ENCODE peak calls at places on chromosomes 7 and 10, in five cellular contexts. One of them, this sample, is unnamed.

GRCh38 chr10:127694580-127695193 is 42.3 kb upstream of the FOXI2 start:
- DNase-seq in breast epithelium: no peak
- DNase-seq in PC-3: peak
- DNase-seq in A673: peak
- DNase-seq in fibroblast of the aortic adventitia: no peak
- DNase-seq in this sample: no peak

GRCh38 chr7:151834281-151835035 is 42.5 kb downstream of the PRKAG2 start:
- DNase-seq in fibroblast of the aortic adventitia: no peak
- DNase-seq in breast epithelium: no peak
- DNase-seq in PC-3: no peak
- DNase-seq in A673: no peak
- DNase-seq in this sample: peak

GRCh38 chr7:79282882-79283602 is 170.4 kb downstream of the MAGI2 start:
- DNase-seq in fibroblast of the aortic adventitia: peak
- DNase-seq in A673: no peak
- DNase-seq in PC-3: peak
- DNase-seq in breast epithelium: no peak
- DNase-seq in this sample: no peak

GRCh38 chr10:8396675-8397074 is 342.2 kb downstream of the GATA3 start:
- DNase-seq in breast epithelium: no peak
- DNase-seq in fibroblast of the aortic adventitia: peak
- DNase-seq in A673: no peak
- DNase-seq in PC-3: peak
- DNase-seq in this sample: no peak

GRCh38 chr7:20508109-20508508 is 107.4 kb upstream of the ABCB5 start:
- DNase-seq in fibroblast of the aortic adventitia: no peak
- DNase-seq in breast epithelium: no peak
- DNase-seq in PC-3: peak
- DNase-seq in A673: peak
- DNase-seq in this sample: no peak

GRCh38 chr7:100588438-100588837 is 2.3 kb downstream of the FBXO24 start:
- DNase-seq in A673: no peak
- DNase-seq in PC-3: peak
- DNase-seq in breast epithelium: no peak
- DNase-seq in fibroblast of the aortic adventitia: no peak
- DNase-seq in this sample: no peak

GRCh38 chr10:17200885-17201164 is 647 bp downstream of the TRDMT1 start:
- DNase-seq in PC-3: peak
- DNase-seq in A673: peak
- DNase-seq in fibroblast of the aortic adventitia: peak
- DNase-seq in breast epithelium: no peak
- DNase-seq in this sample: no peak

GRCh38 chr10:86699991-86700840 is 31.9 kb downstream of the LDB3 start:
- DNase-seq in A673: no peak
- DNase-seq in PC-3: no peak
- DNase-seq in fibroblast of the aortic adventitia: no peak
- DNase-seq in breast epithelium: no peak
- DNase-seq in this sample: peak

GRCh38 chr7:150850273-150850672 is 2.0 kb upstream of the AOC1 start:
- DNase-seq in fibroblast of the aortic adventitia: no peak
- DNase-seq in breast epithelium: no peak
- DNase-seq in PC-3: no peak
- DNase-seq in A673: no peak
- DNase-seq in this sample: no peak

GRCh38 chr7:137978464-137979237 is 23.2 kb downstream of the CREB3L2 start:
- DNase-seq in fibroblast of the aortic adventitia: peak
- DNase-seq in PC-3: peak
- DNase-seq in breast epithelium: no peak
- DNase-seq in A673: no peak
- DNase-seq in this sample: peak

GRCh38 chr7:125934539-125934938 is 1004.9 kb upstream of the POT1 start:
- DNase-seq in A673: no peak
- DNase-seq in PC-3: peak
- DNase-seq in breast epithelium: no peak
- DNase-seq in fibroblast of the aortic adventitia: no peak
- DNase-seq in this sample: no peak

GRCh38 chr7:150978136-150978789 is at the start of gene KCNH2:
- DNase-seq in fibroblast of the aortic adventitia: no peak
- DNase-seq in breast epithelium: no peak
- DNase-seq in PC-3: no peak
- DNase-seq in A673: peak
- DNase-seq in this sample: no peak

GRCh38 chr10:89553064-89553734 is 17.8 kb upstream of the SLC16A12 start:
- DNase-seq in PC-3: peak
- DNase-seq in fibroblast of the aortic adventitia: peak
- DNase-seq in breast epithelium: no peak
- DNase-seq in A673: peak
- DNase-seq in this sample: no peak

GRCh38 chr7:50588937-50589336 is 23.7 kb upstream of the DDC start:
- DNase-seq in PC-3: no peak
- DNase-seq in A673: no peak
- DNase-seq in fibroblast of the aortic adventitia: no peak
- DNase-seq in breast epithelium: no peak
- DNase-seq in this sample: no peak

GRCh38 chr7:140214075-140214684 is 37.4 kb upstream of the KDM7A start:
- DNase-seq in PC-3: peak
- DNase-seq in fibroblast of the aortic adventitia: peak
- DNase-seq in A673: no peak
- DNase-seq in breast epithelium: no peak
- DNase-seq in this sample: peak

GRCh38 chr7:128351296-128352123 is 7.8 kb upstream of the RBM28 start:
- DNase-seq in breast epithelium: no peak
- DNase-seq in fibroblast of the aortic adventitia: no peak
- DNase-seq in A673: no peak
- DNase-seq in PC-3: no peak
- DNase-seq in this sample: no peak

GRCh38 chr7:98395951-98396350 is 4.9 kb downstream of the BAIAP2L1 start:
- DNase-seq in A673: no peak
- DNase-seq in breast epithelium: no peak
- DNase-seq in fibroblast of the aortic adventitia: no peak
- DNase-seq in PC-3: no peak
- DNase-seq in this sample: no peak

GRCh38 chr10:94012834-94013830 is 19.4 kb downstream of the PLCE1 start:
- DNase-seq in A673: no peak
- DNase-seq in PC-3: peak
- DNase-seq in breast epithelium: no peak
- DNase-seq in fibroblast of the aortic adventitia: peak
- DNase-seq in this sample: no peak

GRCh38 chr7:17150018-17150417 is 148.4 kb upstream of the AHR start:
- DNase-seq in PC-3: no peak
- DNase-seq in A673: no peak
- DNase-seq in breast epithelium: no peak
- DNase-seq in fibroblast of the aortic adventitia: no peak
- DNase-seq in this sample: no peak

GRCh38 chr10:62037890-62038608 is 136.6 kb downstream of the ARID5B start:
- DNase-seq in breast epithelium: no peak
- DNase-seq in fibroblast of the aortic adventitia: no peak
- DNase-seq in PC-3: peak
- DNase-seq in A673: peak
- DNase-seq in this sample: no peak

GRCh38 chr7:138864667-138865066 is 66.7 kb upstream of the ATP6V0A4 start:
- DNase-seq in breast epithelium: no peak
- DNase-seq in PC-3: peak
- DNase-seq in A673: no peak
- DNase-seq in fibroblast of the aortic adventitia: peak
- DNase-seq in this sample: no peak

GRCh38 chr7:332020-332517 is 42.1 kb downstream of the FOXL3 start:
- DNase-seq in breast epithelium: no peak
- DNase-seq in fibroblast of the aortic adventitia: no peak
- DNase-seq in A673: no peak
- DNase-seq in PC-3: no peak
- DNase-seq in this sample: peak

GRCh38 chr7:111438369-111439289 is 123.7 kb downstream of the IMMP2L start:
- DNase-seq in breast epithelium: no peak
- DNase-seq in fibroblast of the aortic adventitia: peak
- DNase-seq in PC-3: peak
- DNase-seq in A673: peak
- DNase-seq in this sample: no peak

GRCh38 chr7:114269714-114270113 is 144.9 kb upstream of the FOXP2 start:
- DNase-seq in A673: no peak
- DNase-seq in fibroblast of the aortic adventitia: no peak
- DNase-seq in PC-3: no peak
- DNase-seq in breast epithelium: no peak
- DNase-seq in this sample: no peak

GRCh38 chr10:24483701-24484100 is 240.0 kb downstream of the ARHGAP21 start:
- DNase-seq in PC-3: peak
- DNase-seq in breast epithelium: peak
- DNase-seq in A673: peak
- DNase-seq in fibroblast of the aortic adventitia: peak
- DNase-seq in this sample: no peak

GRCh38 chr7:43538404-43538771 is 44.5 kb upstream of the STK17A start:
- DNase-seq in A673: no peak
- DNase-seq in fibroblast of the aortic adventitia: no peak
- DNase-seq in breast epithelium: no peak
- DNase-seq in PC-3: no peak
- DNase-seq in this sample: no peak

GRCh38 chr10:124736491-124737136 is 7.6 kb downstream of the FAM53B start:
- DNase-seq in fibroblast of the aortic adventitia: peak
- DNase-seq in A673: no peak
- DNase-seq in breast epithelium: peak
- DNase-seq in PC-3: peak
- DNase-seq in this sample: peak

GRCh38 chr7:30770936-30771858 is at the start of gene MINDY4:
- DNase-seq in breast epithelium: peak
- DNase-seq in A673: peak
- DNase-seq in PC-3: peak
- DNase-seq in fibroblast of the aortic adventitia: peak
- DNase-seq in this sample: peak

GRCh38 chr10:29955308-29955935 is 104.0 kb downstream of the JCAD start:
- DNase-seq in A673: no peak
- DNase-seq in breast epithelium: no peak
- DNase-seq in PC-3: no peak
- DNase-seq in fibroblast of the aortic adventitia: peak
- DNase-seq in this sample: no peak

GRCh38 chr7:91518058-91518457 is 253.8 kb downstream of the FZD1 start:
- DNase-seq in fibroblast of the aortic adventitia: no peak
- DNase-seq in A673: no peak
- DNase-seq in PC-3: no peak
- DNase-seq in breast epithelium: no peak
- DNase-seq in this sample: no peak

GRCh38 chr7:100106633-100107032 is 5.2 kb downstream of the AP4M1 start:
- DNase-seq in fibroblast of the aortic adventitia: no peak
- DNase-seq in breast epithelium: no peak
- DNase-seq in PC-3: no peak
- DNase-seq in A673: no peak
- DNase-seq in this sample: no peak

GRCh38 chr7:107890493-107890961 is 456 bp upstream of the DLD start:
- DNase-seq in PC-3: peak
- DNase-seq in breast epithelium: peak
- DNase-seq in A673: no peak
- DNase-seq in fibroblast of the aortic adventitia: no peak
- DNase-seq in this sample: no peak
- TF ChIP-seq CTCF in PC-3: no peak
- TF ChIP-seq CTCF in breast epithelium: no peak
- TF ChIP-seq CTCF in A673: no peak
- TF ChIP-seq CTCF in fibroblast of the aortic adventitia: no peak
- TF ChIP-seq CTCF in this sample: no peak

DNA sequence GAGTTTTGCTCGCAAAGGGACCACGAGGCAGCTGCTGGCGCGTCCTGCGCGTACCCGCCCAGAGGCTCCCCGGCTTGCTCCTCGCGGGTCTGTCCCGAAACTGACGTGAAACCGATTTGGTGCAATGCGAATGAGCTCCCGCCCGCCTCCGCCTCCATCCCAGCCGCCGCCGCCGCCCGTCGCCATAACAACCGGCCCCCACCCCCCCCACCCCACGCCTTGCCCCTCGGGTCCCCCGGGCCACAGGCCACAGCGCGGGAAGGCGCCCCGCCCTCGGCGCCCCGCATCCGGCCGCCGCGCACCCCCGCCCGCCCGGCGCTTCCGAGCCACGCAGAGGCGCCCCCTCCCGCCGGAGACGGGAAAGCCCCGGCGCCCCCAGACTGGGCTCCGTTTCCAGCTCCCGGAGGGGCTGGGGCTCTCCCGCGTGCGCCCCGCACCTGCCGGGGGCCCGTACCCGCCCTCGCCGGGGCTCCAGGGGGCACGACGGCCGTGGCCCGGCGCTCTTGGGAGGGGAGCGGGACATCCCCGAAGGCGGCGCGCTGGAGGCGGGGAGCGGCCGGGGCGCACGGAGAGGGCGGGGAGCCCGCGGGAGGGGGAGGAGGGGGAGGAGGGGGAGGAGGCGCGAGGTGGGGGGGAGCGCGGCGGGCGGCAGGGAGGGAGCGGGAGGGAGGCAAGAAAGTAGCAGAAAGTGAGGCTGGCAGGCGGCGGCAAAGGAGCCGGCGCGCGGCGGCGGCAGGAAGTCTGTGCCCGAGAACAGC is at the start of gene CAMK1D:
- DNase-seq in PC-3: peak
- DNase-seq in fibroblast of the aortic adventitia: peak
- DNase-seq in breast epithelium: peak
- DNase-seq in A673: peak
- DNase-seq in this sample: peak
- TF ChIP-seq CTCF in PC-3: no peak
- TF ChIP-seq CTCF in fibroblast of the aortic adventitia: peak
- TF ChIP-seq CTCF in breast epithelium: no peak
- TF ChIP-seq CTCF in A673: peak
- TF ChIP-seq CTCF in this sample: no peak

GRCh38 chr7:6553460-6554044 is 2.3 kb upstream of the GRID2IP start:
- DNase-seq in PC-3: no peak
- DNase-seq in fibroblast of the aortic adventitia: no peak
- DNase-seq in breast epithelium: no peak
- DNase-seq in A673: no peak
- DNase-seq in this sample: no peak

GRCh38 chr7:6554848-6555247 is 3.6 kb upstream of the GRID2IP start:
- DNase-seq in fibroblast of the aortic adventitia: no peak
- DNase-seq in A673: no peak
- DNase-seq in PC-3: no peak
- DNase-seq in breast epithelium: no peak
- DNase-seq in this sample: no peak

GRCh38 chr7:6559896-6560295 is 8.6 kb upstream of the GRID2IP start:
- DNase-seq in A673: no peak
- DNase-seq in fibroblast of the aortic adventitia: no peak
- DNase-seq in breast epithelium: no peak
- DNase-seq in PC-3: no peak
- DNase-seq in this sample: no peak

GRCh38 chr7:6558837-6559236 is 7.6 kb upstream of the GRID2IP start:
- DNase-seq in PC-3: peak
- DNase-seq in A673: peak
- DNase-seq in fibroblast of the aortic adventitia: peak
- DNase-seq in breast epithelium: no peak
- DNase-seq in this sample: no peak

GRCh38 chr7:6556196-6556595 is 4.9 kb upstream of the GRID2IP start:
- DNase-seq in A673: no peak
- DNase-seq in PC-3: peak
- DNase-seq in breast epithelium: no peak
- DNase-seq in fibroblast of the aortic adventitia: no peak
- DNase-seq in this sample: no peak
- TF ChIP-seq CTCF in A673: no peak
- TF ChIP-seq CTCF in PC-3: peak
- TF ChIP-seq CTCF in breast epithelium: no peak
- TF ChIP-seq CTCF in fibroblast of the aortic adventitia: no peak
- TF ChIP-seq CTCF in this sample: no peak

DNA sequence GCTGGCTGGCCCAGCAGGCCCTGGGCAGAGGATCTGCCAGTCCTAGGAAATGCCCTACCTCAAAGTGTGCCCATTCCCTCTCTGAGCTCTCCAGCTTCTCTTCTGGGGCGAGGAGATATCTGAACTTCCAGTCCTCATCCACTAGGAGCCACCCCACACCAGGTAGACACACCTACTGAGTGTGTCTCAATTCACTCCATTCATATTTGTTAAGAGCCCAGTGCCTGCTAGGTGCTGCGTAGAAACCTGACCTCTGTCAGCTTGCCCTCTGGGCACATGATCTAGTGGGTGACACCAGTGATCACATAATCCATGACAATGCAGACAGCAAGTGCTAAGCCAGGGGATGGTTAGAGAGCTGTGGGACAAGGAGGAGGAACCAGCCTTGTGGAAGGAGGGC is 81.5 kb downstream of the COL13A1 start:
- DNase-seq in A673: no peak
- DNase-seq in PC-3: peak
- DNase-seq in breast epithelium: no peak
- DNase-seq in fibroblast of the aortic adventitia: no peak
- DNase-seq in this sample: no peak
- TF ChIP-seq CTCF in A673: peak
- TF ChIP-seq CTCF in PC-3: peak
- TF ChIP-seq CTCF in breast epithelium: peak
- TF ChIP-seq CTCF in fibroblast of the aortic adventitia: no peak
- TF ChIP-seq CTCF in this sample: no peak

This sample was measured in psoas muscle.